ENCODE peak calls at places on chromosomes 13 and 19, in four cellular contexts. V is AG04449, I is AG04450, W is tibial artery. N is an unnamed sample.

GRCh38 chr13:94620286-94620896 is 18.7 kb downstream of the GPR180 start:
- DNase-seq in I (no peak), V (no peak), W (no peak), N (no peak)

GRCh38 chr19:55095260-55096060 is 19.8 kb downstream of the EPS8L1 start:
- DNase-seq in V (no peak), W (no peak), I (no peak), N (no peak)

GRCh38 chr19:18487576-18488402 is 34.1 kb downstream of the ELL start:
- DNase-seq in V (no peak), W (no peak), I (no peak), N (no peak)

GRCh38 chr13:48066310-48066989 is 28.5 kb downstream of the MED4 start:
- DNase-seq in I (no peak), W (no peak), V (no peak), N (no peak)

GRCh38 chr19:10464456-10464855 is 38.7 kb downstream of the KEAP1 start:
- DNase-seq in V (no peak), W (no peak), I (no peak), N (no peak)

GRCh38 chr13:52726258-52726657 is 13.4 kb downstream of the CNMD start:
- DNase-seq in I (no peak), V (no peak), W (no peak), N (no peak)

GRCh38 chr13:47945738-47946137 is 55.3 kb downstream of the SUCLA2 start:
- DNase-seq in V (peak), I (peak), W (no peak), N (peak)

GRCh38 chr19:47756953-47757608 is 11.7 kb downstream of the NOP53 start:
- DNase-seq in V (no peak), I (no peak), W (no peak), N (no peak)

GRCh38 chr19:6610934-6611370 is 20.0 kb upstream of the CD70 start:
- DNase-seq in I (no peak), W (no peak), V (peak), N (peak)

GRCh38 chr19:40613669-40614594 is 12.8 kb downstream of the LTBP4 start:
- DNase-seq in I (peak), W (peak), V (no peak), N (no peak)

GRCh38 chr19:32174386-32175113 is 170.9 kb upstream of the ZNF507 start:
- DNase-seq in W (no peak), V (no peak), I (no peak), N (no peak)

GRCh38 chr19:35211545-35212230 is 16.9 kb downstream of the FAM187B start:
- DNase-seq in W (peak), V (no peak), I (no peak), N (no peak)

GRCh38 chr19:28710278-28710677 is 502.7 kb downstream of the UQCRFS1 start:
- DNase-seq in W (no peak), V (peak), I (peak), N (peak)

GRCh38 chr19:38944981-38945506 is 14.3 kb downstream of the MRPS12 start:
- DNase-seq in W (no peak), V (no peak), I (no peak), N (no peak)

GRCh38 chr19:19059837-19060611 is 3.8 kb upstream of the SLC25A42 start:
- DNase-seq in W (no peak), V (no peak), I (no peak), N (no peak)

GRCh38 chr19:7971553-7972520 is 28.4 kb upstream of the TIMM44 start:
- DNase-seq in W (no peak), V (no peak), I (no peak), N (no peak)

GRCh38 chr19:1189419-1189818 is 15.4 kb upstream of the SBNO2 start:
- DNase-seq in V (no peak), W (no peak), I (no peak), N (no peak)

GRCh38 chr13:96822900-96823299 is 171.4 kb downstream of the OXGR1 start:
- DNase-seq in V (no peak), I (no peak), W (peak), N (no peak)

GRCh38 chr19:47560999-47561398 is 11.9 kb downstream of the ZNF541 start:
- DNase-seq in V (no peak), I (no peak), W (no peak), N (no peak)

GRCh38 chr13:31670831-31671617 is 68.3 kb upstream of the RXFP2 start:
- DNase-seq in I (no peak), V (no peak), W (no peak), N (no peak)

GRCh38 chr19:39218230-39219007 is 14.4 kb upstream of the SYCN start:
- DNase-seq in W (no peak), I (no peak), V (no peak), N (no peak)

GRCh38 chr13:59766236-59766635 is 397.5 kb downstream of the DIAPH3 start:
- DNase-seq in W (no peak), I (no peak), V (no peak), N (no peak)

GRCh38 chr13:111230385-111230930 is 90.0 kb upstream of the TEX29 start:
- DNase-seq in V (no peak), W (no peak), I (no peak), N (no peak)

GRCh38 chr13:93290503-93290902 is 63.9 kb downstream of the GPC6 start:
- DNase-seq in I (no peak), W (no peak), V (no peak), N (no peak)

GRCh38 chr13:110317496-110318195 is 10.6 kb downstream of the COL4A2 start:
- DNase-seq in W (no peak), V (no peak), I (no peak), N (no peak)

GRCh38 chr13:40920826-40921225 is 98.3 kb downstream of the ELF1 start:
- DNase-seq in V (no peak), W (no peak), I (peak), N (no peak)

GRCh38 chr13:40060318-40061007 is 405.0 kb downstream of the COG6 start:
- DNase-seq in I (no peak), W (no peak), V (peak), N (no peak)

GRCh38 chr13:62320129-62320724 is 904.6 kb upstream of the PCDH20 start:
- DNase-seq in W (no peak), V (no peak), I (peak), N (no peak)

GRCh38 chr19:8899356-8899755 is 67.2 kb downstream of the MBD3L1 start:
- DNase-seq in W (no peak), I (no peak), V (no peak), N (no peak)

DNA sequence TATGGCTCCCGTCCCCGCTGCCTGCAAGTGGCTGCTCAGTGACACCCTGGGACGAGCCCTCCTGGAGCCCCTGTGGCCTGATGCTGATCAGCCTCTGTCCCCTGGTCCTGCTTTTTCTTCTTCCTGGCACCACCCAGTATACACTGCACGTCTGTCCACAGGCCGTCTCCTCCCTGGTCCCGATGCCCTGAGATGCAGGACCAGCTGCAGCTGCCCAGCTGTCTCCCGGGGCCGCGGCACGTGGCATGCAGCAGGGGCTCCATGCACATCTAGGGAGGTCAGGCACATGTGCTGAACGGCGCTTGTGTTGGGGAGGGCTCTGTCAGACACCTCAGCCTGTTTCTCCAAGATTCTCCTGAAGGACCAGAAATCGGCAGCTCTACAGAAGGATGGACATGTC is 30.2 kb downstream of the ZFR2 start:
- DNase-seq in W (no peak), I (no peak), V (no peak), N (no peak)
- H3K4me3 ChIP-seq in W (no peak), I (no peak), V (no peak), N (no peak)

GRCh38 chr19:3443840-3444694 is 36.3 kb downstream of the SMIM24 start:
- DNase-seq in I (no peak), W (no peak), V (no peak), N (no peak)

GRCh38 chr19:3442487-3443071 is 37.7 kb downstream of the SMIM24 start:
- DNase-seq in I (no peak), V (no peak), W (no peak), N (no peak)

GRCh38 chr19:3441986-3442329 is 38.4 kb downstream of the SMIM24 start:
- DNase-seq in W (no peak), I (no peak), V (no peak), N (no peak)

GRCh38 chr19:3441089-3441985 is 39.0 kb downstream of the SMIM24 start:
- DNase-seq in W (no peak), V (no peak), I (no peak), N (no peak)

DNA sequence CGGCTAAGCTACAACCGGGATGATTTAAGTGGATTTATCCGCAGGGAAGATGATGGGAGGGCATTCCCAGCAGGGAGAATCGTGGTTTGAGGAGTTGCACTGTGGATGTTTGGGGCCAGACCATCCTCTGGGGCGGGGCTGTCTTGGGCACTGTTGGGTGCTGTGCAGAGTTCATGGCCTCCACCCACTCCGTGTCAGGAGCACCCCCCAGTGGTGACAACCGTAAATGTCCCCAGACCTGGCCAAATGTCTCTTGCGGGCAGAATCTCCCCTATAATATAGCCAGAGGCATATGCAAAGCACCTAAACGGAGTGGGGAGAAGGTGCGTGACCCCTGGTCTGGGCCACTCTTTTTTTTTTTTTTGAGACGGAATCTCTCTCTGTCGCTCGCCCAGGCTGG is 40.2 kb downstream of the SMIM24 start:
- DNase-seq in W (peak), V (no peak), I (no peak), N (no peak)
- TF ChIP-seq CTCF in W (peak), V (peak), I (peak), N (peak)

GRCh38 chr13:80338781-80339577 is 1.9 kb downstream of the SPRY2 start:
- DNase-seq in I (peak), W (peak), V (peak), N (no peak)
- H3K4me3 ChIP-seq in I (peak), W (peak), V (peak), N (peak)

DNA sequence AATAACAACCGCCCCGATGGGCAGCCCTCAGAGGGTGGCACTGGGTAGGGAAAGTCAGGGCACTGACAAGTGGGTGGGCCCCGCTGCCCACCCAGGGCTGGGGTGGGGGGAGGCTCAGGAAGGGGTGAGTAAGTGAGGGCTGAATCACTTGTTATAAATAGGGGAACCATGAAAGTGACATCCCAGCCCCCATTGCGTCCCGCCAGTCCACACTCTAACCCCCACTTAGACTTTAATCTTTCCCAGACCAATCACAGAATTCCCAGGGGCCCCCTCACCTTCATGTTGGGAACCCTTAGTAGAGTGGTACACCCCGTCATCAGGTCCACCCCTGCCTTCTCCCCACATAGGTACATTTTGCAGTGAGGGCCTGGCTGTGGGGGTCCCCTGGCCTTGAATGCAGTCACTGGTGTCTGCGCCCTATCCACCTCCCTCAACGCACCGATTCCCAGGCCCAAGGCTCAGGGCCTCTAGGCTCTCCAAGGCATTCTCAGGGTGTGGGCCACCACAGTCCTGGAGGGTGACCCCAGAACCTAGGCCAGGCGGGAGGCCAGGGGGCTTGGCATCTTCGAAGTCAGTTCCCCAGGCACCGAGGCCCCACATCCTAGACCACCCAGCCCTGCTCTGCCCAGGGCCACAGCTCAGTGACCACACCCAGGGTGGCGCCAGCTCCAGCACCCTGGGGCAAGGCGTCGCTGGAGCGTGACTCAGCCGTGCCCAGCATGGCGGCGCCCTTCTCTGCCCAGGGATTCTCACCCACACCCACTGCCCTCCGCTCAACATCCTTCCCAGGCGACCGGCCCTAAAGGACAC is 36.8 kb upstream of the NANOS3 start:
- DNase-seq in I (no peak), W (peak), V (no peak), N (no peak)
- TF ChIP-seq CTCF in I (no peak), W (no peak), V (no peak), N (no peak)

GRCh38 chr13:99985243-99985874 is 3.8 kb downstream of the ZIC2 start:
- DNase-seq in W (no peak), V (no peak), I (no peak), N (no peak)
- H3K4me3 ChIP-seq in W (no peak), V (no peak), I (no peak), N (no peak)

DNA sequence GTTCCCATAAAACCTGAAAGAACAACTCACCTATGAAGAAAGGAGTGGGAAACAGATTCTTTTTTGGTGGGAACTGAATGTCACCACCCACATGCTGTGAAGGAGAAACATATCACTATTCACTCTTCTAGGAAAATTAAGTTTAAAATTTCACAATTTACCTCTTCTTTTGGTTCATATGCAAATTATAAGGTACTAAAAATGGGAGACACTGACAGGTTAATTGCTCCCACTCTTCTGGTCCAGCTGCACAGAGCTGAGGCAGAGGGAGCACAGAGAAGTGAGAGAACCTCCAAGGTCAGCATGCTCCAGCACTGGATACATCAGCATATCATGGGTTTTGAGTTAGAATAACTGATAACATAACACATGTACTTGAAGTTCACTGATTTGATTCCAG is 186.9 kb downstream of the FGF14 start:
- DNase-seq in I (no peak), W (no peak), V (no peak), N (no peak)
- TF ChIP-seq CTCF in I (no peak), W (no peak), V (no peak), N (no peak)

GRCh38 chr13:73061478-73062275 is 2.9 kb downstream of the KLF5 start:
- DNase-seq in W (no peak), V (no peak), I (no peak), N (no peak)

GRCh38 chr13:73064991-73065390 is 6.2 kb downstream of the KLF5 start:
- DNase-seq in I (no peak), W (no peak), V (no peak), N (no peak)

GRCh38 chr13:73063166-73063565 is 4.4 kb downstream of the KLF5 start:
- DNase-seq in V (no peak), W (no peak), I (no peak), N (no peak)

GRCh38 chr13:73060251-73061160 is 1.7 kb downstream of the KLF5 start:
- DNase-seq in W (peak), V (peak), I (peak), N (no peak)

DNA sequence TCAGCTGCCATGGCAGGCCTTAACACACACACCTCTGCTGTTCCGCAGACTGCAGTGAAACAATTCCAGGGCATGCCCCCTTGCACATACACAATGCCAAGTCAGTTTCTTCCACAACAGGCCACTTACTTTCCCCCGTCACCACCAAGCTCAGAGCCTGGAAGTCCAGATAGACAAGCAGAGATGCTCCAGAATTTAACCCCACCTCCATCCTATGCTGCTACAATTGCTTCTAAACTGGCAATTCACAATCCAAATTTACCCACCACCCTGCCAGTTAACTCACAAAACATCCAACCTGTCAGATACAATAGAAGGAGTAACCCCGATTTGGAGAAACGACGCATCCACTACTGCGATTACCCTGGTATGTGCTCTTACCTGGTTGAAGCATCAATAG is 3.6 kb downstream of the KLF5 start:
- DNase-seq in I (no peak), W (no peak), V (no peak), N (no peak)
- H3K4me3 ChIP-seq in I (no peak), W (no peak), V (no peak), N (peak)